ENCODE peak calls at places on chromosomes 13 and 19, in four cellular contexts. P is GM12878, Y is H1, R is HepG2. N is an unnamed sample.

GRCh38 chr13:29704648-29705047 is 109.2 kb upstream of the SLC7A1 start:
- DNase-seq in P (no peak), Y (no peak), R (no peak), N (no peak)

GRCh38 chr19:13978306-13978705 is 26.0 kb downstream of the DCAF15 start:
- DNase-seq in P (no peak), Y (peak; percentile 98), R (no peak), N (peak; percentile 95)

GRCh38 chr13:50511877-50512332 is 331.6 kb downstream of the DLEU7 start:
- DNase-seq in P (peak; percentile 12), Y (no peak), R (peak; percentile 43), N (no peak)

GRCh38 chr13:113607056-113607455 is 22.5 kb downstream of the TFDP1 start:
- DNase-seq in P (no peak), Y (no peak), R (no peak), N (no peak)

GRCh38 chr19:32662186-32662585 is 12.8 kb downstream of the ANKRD27 start:
- DNase-seq in P (no peak), Y (no peak), R (no peak), N (no peak)

GRCh38 chr13:40460116-40460515 is 206.3 kb downstream of the FOXO1 start:
- DNase-seq in P (no peak), Y (no peak), R (no peak), N (no peak)

GRCh38 chr13:92197669-92198068 is 799.2 kb downstream of the GPC5 start:
- DNase-seq in P (no peak), Y (no peak), R (no peak), N (no peak)

GRCh38 chr13:51934461-51935087 is 72.8 kb downstream of the CCDC70 start:
- DNase-seq in P (no peak), Y (no peak), R (no peak), N (no peak)

GRCh38 chr13:111210488-111210887 is 95.4 kb downstream of the ARHGEF7 start:
- DNase-seq in P (no peak), Y (no peak), R (no peak), N (no peak)

GRCh38 chr13:106349080-106349841 is 186.2 kb downstream of the EFNB2 start:
- DNase-seq in P (no peak), Y (peak; percentile 57), R (no peak), N (no peak)

GRCh38 chr13:98565726-98566577 is 11.0 kb downstream of the STK24 start:
- DNase-seq in P (no peak), Y (no peak), R (no peak), N (no peak)

GRCh38 chr19:49588370-49589122 is 2.4 kb upstream of the PRR12 start:
- DNase-seq in P (no peak), Y (no peak), R (no peak), N (no peak)

GRCh38 chr13:39870197-39870746 is 214.8 kb downstream of the COG6 start:
- DNase-seq in P (no peak), Y (no peak), R (no peak), N (no peak)

GRCh38 chr13:57787058-57787791 is 155.7 kb downstream of the PCDH17 start:
- DNase-seq in P (no peak), Y (no peak), R (no peak), N (peak; percentile 18)

GRCh38 chr19:4861147-4861546 is 6.3 kb downstream of the PLIN3 start:
- DNase-seq in P (no peak), Y (no peak), R (no peak), N (no peak)

GRCh38 chr13:102333320-102334181 is 68.3 kb downstream of the FGF14 start:
- DNase-seq in P (no peak), Y (no peak), R (no peak), N (peak; percentile 35)

GRCh38 chr13:97395437-97396136 is 38.4 kb upstream of the RAP2A start:
- DNase-seq in P (no peak), Y (no peak), R (no peak), N (no peak)

GRCh38 chr13:113224486-113224885 is 15.1 kb downstream of the CUL4A start:
- DNase-seq in P (no peak), Y (no peak), R (no peak), N (no peak)

GRCh38 chr19:42090687-42091086 is 14.7 kb downstream of the ZNF574 start:
- DNase-seq in P (no peak), Y (no peak), R (no peak), N (no peak)

GRCh38 chr19:49567722-49568454 is 12.5 kb downstream of the NOSIP start:
- DNase-seq in P (no peak), Y (no peak), R (no peak), N (no peak)

GRCh38 chr13:22126433-22127021 is 455.7 kb downstream of the FGF9 start:
- DNase-seq in P (peak; percentile 51), Y (no peak), R (no peak), N (no peak)

GRCh38 chr19:47012620-47013019 is 7.0 kb upstream of the NPAS1 start:
- DNase-seq in P (no peak), Y (no peak), R (no peak), N (no peak)

GRCh38 chr13:30874561-30874960 is 31.5 kb upstream of the MEDAG start:
- DNase-seq in P (no peak), Y (no peak), R (no peak), N (no peak)

GRCh38 chr19:5595129-5595528 is 27.4 kb upstream of the TINCR start:
- DNase-seq in P (no peak), Y (no peak), R (no peak), N (no peak)

GRCh38 chr19:14023404-14024235 is 4.3 kb upstream of the RLN3 start:
- DNase-seq in P (no peak), Y (peak; percentile 78), R (peak; percentile 85), N (peak; percentile 77)

GRCh38 chr19:12015015-12015752 is 20.3 kb downstream of the ZNF433 start:
- DNase-seq in P (no peak), Y (no peak), R (no peak), N (no peak)

GRCh38 chr19:12015753-12016116 is 19.7 kb downstream of the ZNF433 start:
- DNase-seq in P (no peak), Y (no peak), R (peak; percentile 88), N (peak; percentile 8)
- H3K9me3 ChIP-seq in P (peaks cover 48% of the 10 kb centered on the region), Y (peaks cover 72% of the 10 kb centered on the region), R (peaks cover 18% of the 10 kb centered on the region), N (peaks cover 87% of the 10 kb centered on the region)

DNA sequence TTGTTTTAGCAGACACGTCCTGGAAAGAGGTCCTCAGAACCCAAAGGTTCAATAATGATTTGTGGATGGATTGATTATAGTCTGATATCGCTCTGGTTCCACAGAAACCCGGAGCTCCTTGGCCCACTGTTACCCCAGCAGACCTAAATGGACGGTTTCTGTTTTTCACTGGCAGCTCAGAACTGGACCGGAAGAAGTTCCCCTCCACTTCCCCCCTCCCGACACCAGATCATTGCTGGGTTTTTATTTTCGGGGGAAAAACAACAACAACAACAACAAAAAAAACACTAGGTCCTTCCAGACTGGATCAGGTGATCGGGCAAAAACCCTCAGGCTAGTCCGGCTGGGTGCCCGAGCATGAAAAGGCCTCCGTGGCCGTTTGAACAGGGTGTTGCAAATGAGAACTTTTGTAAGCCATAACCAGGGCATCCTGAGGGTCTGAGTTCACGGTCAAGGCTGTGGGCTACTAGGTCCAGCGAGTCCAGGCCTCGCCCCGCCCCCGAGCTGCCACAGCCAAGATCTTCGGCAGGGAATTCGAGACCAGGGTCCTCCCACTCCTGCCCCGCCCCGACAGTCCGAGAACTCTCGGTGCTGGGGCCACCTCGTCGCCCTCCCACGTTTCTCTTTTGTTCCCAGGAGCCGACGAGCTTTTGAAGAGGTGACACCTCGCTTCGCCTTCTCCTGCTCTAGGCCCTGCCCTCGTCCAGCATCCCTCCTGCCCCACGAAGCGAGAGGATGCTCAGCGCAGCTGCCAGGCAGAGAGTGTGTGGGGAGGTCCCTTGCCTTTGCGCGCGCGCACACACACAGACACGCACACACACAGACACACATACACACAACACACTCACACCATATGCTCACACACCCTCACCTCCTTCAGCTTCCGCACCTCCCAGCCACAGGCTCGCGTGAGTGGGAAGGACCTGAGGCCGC is 8.7 kb downstream of the ZIC2 start:
- DNase-seq in P (no peak), Y (peak; percentile 81), R (no peak), N (no peak)
- TF ChIP-seq SUZ12 in P (no peak), Y (no peak), R (no peak), N (no peak)

DNA sequence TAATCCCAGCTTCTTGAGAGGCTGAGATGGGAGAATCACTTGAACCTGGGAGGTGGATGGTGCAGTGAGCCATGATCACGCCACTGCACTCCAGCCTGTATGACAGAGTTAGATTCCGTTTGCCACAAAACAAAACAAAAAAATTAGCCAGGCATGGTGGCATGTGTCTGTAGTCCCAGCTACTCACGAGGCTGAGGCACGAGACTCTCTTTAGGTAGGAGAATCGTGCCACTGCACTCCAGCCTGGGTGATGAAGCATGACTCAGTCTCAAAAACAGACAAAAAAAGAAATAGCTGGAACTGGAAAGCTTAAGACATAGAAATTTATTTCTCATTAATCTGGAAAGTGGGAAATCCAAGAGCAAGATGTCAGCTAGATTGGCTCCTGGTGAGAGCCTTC is 20.2 kb upstream of the ZNF808 start:
- DNase-seq in P (no peak), Y (no peak), R (no peak), N (no peak)
- H3K9me3 ChIP-seq in P (peaks cover 2% of the 10 kb centered on the region), Y (no peaks in the 10 kb centered on the region), R (peaks cover 43% of the 10 kb centered on the region), N (peaks cover 19% of the 10 kb centered on the region)

GRCh38 chr13:19862511-19863313 is 737 bp downstream of the ZMYM5 start:
- DNase-seq in P (no peak), Y (peak; percentile 63), R (no peak), N (peak; percentile 0)
- TF ChIP-seq SUZ12 in P (no peak), Y (no peak), R (no peak), N (no peak)

DNA sequence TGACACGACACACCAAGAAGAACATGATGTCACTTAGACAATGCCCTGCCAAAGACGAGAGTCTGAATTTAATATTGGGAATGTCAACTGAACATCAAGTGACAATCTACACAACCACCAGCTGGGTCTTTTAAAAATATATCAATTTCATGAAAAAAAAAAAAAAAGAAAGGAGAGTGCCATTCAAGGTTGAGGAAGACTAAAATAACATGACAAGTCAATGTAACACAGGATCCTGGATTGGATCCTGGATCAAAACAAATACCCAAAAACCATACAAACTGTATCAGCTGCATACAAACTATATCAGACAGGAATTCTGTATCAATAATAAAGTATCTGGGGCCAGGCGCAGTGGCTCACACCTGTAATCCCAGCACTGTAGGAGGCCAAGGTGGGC is 4.7 kb downstream of the ZNF329 start:
- DNase-seq in P (no peak), Y (no peak), R (no peak), N (no peak)
- H3K9me3 ChIP-seq in P (peaks cover 8% of the 10 kb centered on the region), Y (peaks cover 60% of the 10 kb centered on the region), R (peaks cover 63% of the 10 kb centered on the region), N (peaks cover 54% of the 10 kb centered on the region)

DNA sequence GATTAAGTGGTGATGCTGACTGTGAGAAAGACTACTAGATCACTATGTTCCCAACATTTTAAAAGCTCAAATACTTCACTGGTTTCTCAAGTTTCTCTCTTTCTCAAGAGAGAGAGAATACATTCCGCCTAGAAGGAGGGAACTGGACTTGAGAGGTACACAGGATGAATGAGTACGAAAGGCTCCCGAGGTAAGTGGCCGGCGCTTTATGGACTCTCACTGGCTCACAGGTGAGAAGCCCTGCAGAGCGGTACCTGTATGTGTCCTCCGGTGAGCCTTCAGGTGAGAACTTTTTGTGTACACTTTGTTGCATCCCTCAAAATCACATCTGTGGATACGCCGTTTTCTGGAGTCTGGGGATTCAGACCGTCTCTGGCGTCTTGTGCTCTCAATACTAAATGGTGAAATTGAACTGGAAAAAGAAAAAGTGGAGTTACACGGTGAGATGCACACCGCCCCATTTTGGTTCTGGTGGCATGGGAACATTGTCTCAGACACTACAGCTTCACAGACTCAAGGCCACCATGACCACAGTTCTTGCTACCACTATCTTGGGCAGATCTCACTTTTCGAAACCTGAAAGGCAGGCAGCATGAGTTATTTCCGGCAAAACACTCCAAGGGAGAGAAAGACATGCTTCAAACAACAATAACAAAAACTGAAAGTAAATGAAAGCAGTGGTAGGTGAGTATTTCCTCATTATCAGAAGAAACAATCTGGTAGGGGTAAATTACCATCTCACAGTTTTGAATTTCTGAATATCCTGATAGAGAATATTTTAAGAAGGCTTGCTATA is 418.9 kb downstream of the KLF12 start:
- DNase-seq in P (peak; percentile 31), Y (no peak), R (no peak), N (no peak)
- TF ChIP-seq SUZ12 in P (no peak), Y (no peak), R (no peak), N (no peak)

GRCh38 chr19:17871878-17872250 is at the start of gene SLC5A5:
- DNase-seq in P (no peak), Y (peak; percentile 61), R (no peak), N (no peak)
- H3K9me3 ChIP-seq in P (no peaks in the 10 kb centered on the region), Y (no peaks in the 10 kb centered on the region), R (no peaks in the 10 kb centered on the region), N (no peaks in the 10 kb centered on the region)